ENCODE peak calls at places on chromosomes 11 and 22, in ten cellular contexts. H is stimulated activated naive CD4-positive, alpha-beta T cell; F is NCI-H1105; B is dermis blood vessel endothelial cell; Y is K562; Q is AG10803; C is pancreas; T is small intestine; X is hypothalamus; V is activated CD4-positive, alpha-beta T cell treated with anti-CD3 and anti-CD28 coated beads, Interleukin-2, amount 50 U/mL, for 48 hours. R is an unnamed sample.

GRCh38 chr11:107770546-107770945 is 58.7 kb upstream of the SLN start:
- DNase-seq in V (no peak), Q (peak), F (no peak), T (no peak), C (no peak), B (no peak), X (no peak), Y (no peak), H (no peak), R (no peak)

GRCh38 chr11:43486141-43486540 is 127.4 kb downstream of the TTC17 start:
- DNase-seq in F (no peak), Q (no peak), B (peak), T (no peak), H (no peak), V (no peak), Y (no peak), X (no peak), C (no peak), R (no peak)

GRCh38 chr22:48881326-48881980 is 946.2 kb downstream of the BRD1 start:
- DNase-seq in T (no peak), Q (no peak), B (no peak), Y (no peak), V (no peak), C (peak), X (no peak), H (no peak), F (no peak), R (no peak)

GRCh38 chr22:46086577-46087335 is 63.6 kb upstream of the PPARA start:
- DNase-seq in X (no peak), H (no peak), T (no peak), B (peak), C (peak), Y (peak), F (no peak), Q (peak), V (no peak), R (no peak)

GRCh38 chr22:29268511-29269229 is 602 bp downstream of the EWSR1 start:
- DNase-seq in H (no peak), Q (peak), V (peak), Y (peak), C (peak), F (peak), B (peak), T (peak), X (peak), R (no peak)

GRCh38 chr11:4066960-4067359 is 27.6 kb upstream of the RRM1 start:
- DNase-seq in C (no peak), Y (no peak), H (no peak), F (no peak), X (no peak), B (no peak), V (no peak), T (no peak), Q (no peak), R (no peak)

GRCh38 chr22:26949193-26949592 is 291.8 kb downstream of the MIAT start:
- DNase-seq in T (no peak), Q (no peak), Y (peak), F (no peak), X (no peak), B (peak), H (no peak), C (no peak), V (no peak), R (no peak)

GRCh38 chr11:114280696-114281095 is 15.5 kb upstream of the NNMT start:
- DNase-seq in Y (peak), H (no peak), B (peak), X (no peak), Q (peak), V (no peak), C (no peak), T (peak), F (peak), R (peak)

GRCh38 chr11:64415286-64415685 is 56.3 kb downstream of the RPS6KA4 start:
- DNase-seq in T (no peak), X (no peak), V (no peak), Y (no peak), H (no peak), Q (no peak), C (no peak), F (no peak), B (no peak), R (no peak)

GRCh38 chr11:69860796-69861445 is 41.7 kb upstream of the FGF3 start:
- DNase-seq in T (no peak), B (no peak), F (no peak), C (no peak), V (no peak), Y (no peak), H (no peak), Q (no peak), X (no peak), R (no peak)